ENCODE peak calls at places on chromosomes 11 and 22, in ten cellular contexts. S, O, A, T, C, P, M, I, Z and B are unnamed samples.

GRCh38 chr11:95923441-95923729 is 522 bp downstream of the MTMR2 start:
- DNase-seq in Z (no peak), I (no peak), A (no peak), T (peak), S (no peak), M (no peak), P (no peak), C (no peak), O (no peak), B (no peak)

GRCh38 chr22:49873228-49873940 is 19.7 kb downstream of the ZBED4 start:
- DNase-seq in P (no peak), S (no peak), T (no peak), I (no peak), M (no peak), Z (no peak), A (no peak), O (no peak), C (no peak), B (no peak)

GRCh38 chr22:44386386-44387035 is 73.8 kb upstream of the SHISAL1 start:
- DNase-seq in P (no peak), S (no peak), T (no peak), M (peak), O (no peak), Z (no peak), I (no peak), A (no peak), C (no peak), B (no peak)

GRCh38 chr11:75450826-75451783 is 18.1 kb upstream of the KLHL35 start:
- DNase-seq in A (no peak), I (no peak), O (peak), T (peak), P (no peak), Z (no peak), M (no peak), S (peak), C (no peak), B (no peak)

GRCh38 chr11:3089236-3090061 is 32.2 kb upstream of the CARS1 start:
- DNase-seq in Z (no peak), P (no peak), S (no peak), I (no peak), T (no peak), A (no peak), O (no peak), C (no peak), M (peak), B (no peak)

GRCh38 chr22:44876921-44877320 is 124.5 kb downstream of the ARHGAP8 start:
- DNase-seq in T (no peak), M (peak), Z (no peak), C (no peak), S (no peak), I (no peak), O (no peak), P (no peak), A (no peak), B (no peak)

GRCh38 chr11:19727246-19727645 is 14.6 kb downstream of the NAV2 start:
- DNase-seq in C (peak), Z (no peak), A (peak), M (no peak), T (peak), P (no peak), I (peak), S (no peak), O (no peak), B (peak)

GRCh38 chr22:17866127-17866526 is 91.9 kb upstream of the BID start:
- DNase-seq in O (no peak), A (peak), T (no peak), I (no peak), M (no peak), C (no peak), Z (no peak), S (no peak), P (no peak), B (peak)

GRCh38 chr11:69716099-69716498 is 12.3 kb upstream of the FGF19 start:
- DNase-seq in I (no peak), A (no peak), Z (no peak), O (no peak), M (no peak), C (no peak), P (no peak), S (no peak), T (no peak), B (no peak)

GRCh38 chr11:123822591-123822990 is 16.4 kb upstream of the OR6M1 start:
- DNase-seq in I (peak), S (no peak), M (no peak), A (no peak), T (no peak), O (no peak), C (no peak), P (no peak), Z (no peak), B (no peak)

GRCh38 chr11:118886681-118887111 is 3.0 kb downstream of the CXCR5 start:
- DNase-seq in I (no peak), P (no peak), T (no peak), M (no peak), C (no peak), A (no peak), O (no peak), S (no peak), Z (no peak), B (no peak)

GRCh38 chr11:9884601-9885000 is 220.7 kb downstream of the SWAP70 start:
- DNase-seq in M (no peak), S (no peak), T (no peak), I (no peak), O (no peak), A (no peak), Z (no peak), P (no peak), C (no peak), B (no peak)

GRCh38 chr22:35638408-35638807 is 9.8 kb upstream of the APOL6 start:
- DNase-seq in Z (peak), A (peak), P (no peak), C (peak), M (peak), I (peak), T (no peak), O (no peak), S (no peak), B (no peak)

GRCh38 chr11:132913295-132913694 is 619.0 kb downstream of the OPCML start:
- DNase-seq in O (no peak), S (no peak), P (no peak), Z (no peak), T (no peak), A (no peak), M (no peak), C (no peak), I (no peak), B (no peak)

GRCh38 chr11:111097191-111097590 is 148.3 kb upstream of the POU2AF2 start:
- DNase-seq in C (peak), T (no peak), S (no peak), A (no peak), Z (no peak), M (peak), I (peak), P (no peak), O (no peak), B (no peak)

GRCh38 chr11:8257003-8257664 is 6.5 kb downstream of the LMO1 start:
- DNase-seq in S (no peak), O (peak), Z (no peak), P (no peak), I (no peak), T (peak), A (peak), M (no peak), C (no peak), B (peak)